ENCODE peak calls at places on chromosome 10, in six cellular contexts. U, B, J, R, G and E are unnamed samples.

GRCh38 chr10:95287281-95287680 is 3.5 kb downstream of the PDLIM1 start:
- DNase-seq in G (no peak), J (no peak), U (peak), R (no peak), B (no peak), E (no peak)

GRCh38 chr10:131198401-131198800 is 113.1 kb downstream of the TCERG1L start:
- DNase-seq in B (no peak), J (no peak), R (no peak), U (no peak), G (no peak), E (no peak)

GRCh38 chr10:72340510-72340895 is 14.2 kb downstream of the DNAJB12 start:
- DNase-seq in R (peak), U (no peak), J (peak), B (no peak), G (peak), E (no peak)

GRCh38 chr10:79401015-79401921 is 44.2 kb downstream of the ZCCHC24 start:
- DNase-seq in J (no peak), G (no peak), R (no peak), U (peak), B (no peak), E (no peak)

GRCh38 chr10:95422196-95422595 is 131.4 kb upstream of the PDLIM1 start:
- DNase-seq in G (no peak), J (no peak), R (no peak), U (no peak), B (no peak), E (no peak)

GRCh38 chr10:103184615-103185014 is 8.5 kb downstream of the NT5C2 start:
- DNase-seq in R (no peak), G (no peak), B (no peak), U (no peak), J (no peak), E (no peak)

GRCh38 chr10:48938281-48938680 is 1.4 kb downstream of the LRRC18 start:
- DNase-seq in G (no peak), U (no peak), R (no peak), J (no peak), B (no peak), E (no peak)

GRCh38 chr10:132266594-132267161 is 41.1 kb downstream of the STK32C start:
- DNase-seq in B (no peak), J (no peak), G (no peak), U (no peak), R (no peak), E (peak)

GRCh38 chr10:67803588-67804394 is 34.2 kb downstream of the DNAJC12 start:
- DNase-seq in U (no peak), J (no peak), B (no peak), G (no peak), R (peak), E (no peak)

GRCh38 chr10:89540550-89540949 is 5.2 kb upstream of the SLC16A12 start:
- DNase-seq in J (no peak), B (no peak), R (no peak), G (no peak), U (peak), E (no peak)

GRCh38 chr10:129967579-129968019 is 3.5 kb upstream of the EBF3 start:
- DNase-seq in G (no peak), R (no peak), B (no peak), U (no peak), J (no peak), E (no peak)

GRCh38 chr10:87674963-87675362 is 15.3 kb downstream of the PAPSS2 start:
- DNase-seq in G (no peak), B (no peak), R (no peak), J (no peak), U (peak), E (no peak)

GRCh38 chr10:79502561-79503309 is 9.6 kb upstream of the EIF5AL1 start:
- DNase-seq in U (no peak), J (no peak), R (peak), B (no peak), G (no peak), E (no peak)